ENCODE peak calls at places on chromosomes 7 and 10, in nine cellular contexts. U, O, G, J, T, N, C, W and M are unnamed samples. For H3K4me1 and H3K9me3, the result is how much of the 10 kb centered on the place peaks cover.

GRCh38 chr10:61941202-61941651 is 39.7 kb downstream of the ARID5B start:
- DNase-seq in U (no peak), O (no peak), G (no peak), J (no peak), T (no peak), N (no peak), C (no peak), W (no peak), M (no peak)

GRCh38 chr7:138875794-138876193 is 77.8 kb upstream of the ATP6V0A4 start:
- DNase-seq in U (no peak), O (no peak), G (no peak), J (no peak), T (no peak), N (no peak), C (no peak), W (no peak), M (no peak)

GRCh38 chr10:59561397-59562121 is 148.1 kb downstream of the SLC16A9 start:
- DNase-seq in U (no peak), O (no peak), G (no peak), J (no peak), T (no peak), N (no peak), C (no peak), W (no peak), M (no peak)

GRCh38 chr7:405489-406211 is 114.0 kb downstream of the PDGFA start:
- DNase-seq in U (peak), O (peak), G (no peak), J (peak), T (peak), N (no peak), C (peak), W (no peak), M (no peak)

GRCh38 chr10:129491123-129491734 is 24.2 kb downstream of the MGMT start:
- DNase-seq in U (peak), O (no peak), G (no peak), J (no peak), T (no peak), N (no peak), C (peak), W (no peak), M (no peak)

GRCh38 chr7:141700848-141701371 is 1.1 kb downstream of the DENND11 start:
- DNase-seq in U (peak), O (no peak), G (no peak), J (peak), T (no peak), N (no peak), C (no peak), W (no peak), M (no peak)

GRCh38 chr10:61110936-61111335 is 167.0 kb upstream of the RHOBTB1 start:
- DNase-seq in U (no peak), O (no peak), G (no peak), J (no peak), T (no peak), N (no peak), C (no peak), W (no peak), M (no peak)

GRCh38 chr7:50369408-50370026 is 65.0 kb downstream of the IKZF1 start:
- DNase-seq in U (peak), O (no peak), G (no peak), J (peak), T (no peak), N (peak), C (peak), W (no peak), M (no peak)

GRCh38 chr7:108973075-108973474 is 403.4 kb downstream of the DNAJB9 start:
- DNase-seq in U (peak), O (no peak), G (no peak), J (no peak), T (no peak), N (no peak), C (peak), W (no peak), M (no peak)

GRCh38 chr10:79424221-79425073 is 21.0 kb downstream of the ZCCHC24 start:
- DNase-seq in U (peak), O (peak), G (no peak), J (no peak), T (peak), N (no peak), C (no peak), W (peak), M (peak)

GRCh38 chr10:43981696-43982095 is 333.0 kb upstream of the ZNF32 start:
- DNase-seq in U (no peak), O (no peak), G (no peak), J (no peak), T (no peak), N (no peak), C (no peak), W (no peak), M (no peak)

GRCh38 chr7:128836729-128837348 is 6.6 kb downstream of the FLNC start:
- DNase-seq in U (no peak), O (peak), G (no peak), J (no peak), T (peak), N (no peak), C (no peak), W (no peak), M (peak)

GRCh38 chr10:82982110-82982608 is 1107.2 kb downstream of the NRG3 start:
- DNase-seq in U (no peak), O (no peak), G (no peak), J (no peak), T (no peak), N (no peak), C (no peak), W (no peak), M (no peak)

GRCh38 chr10:86335257-86335656 is 31.3 kb downstream of the GRID1 start:
- DNase-seq in U (no peak), O (no peak), G (no peak), J (no peak), T (no peak), N (no peak), C (no peak), W (no peak), M (no peak)

GRCh38 chr7:21028186-21028989 is 241.7 kb upstream of the SP8 start:
- DNase-seq in U (no peak), O (peak), G (peak), J (peak), T (peak), N (no peak), C (peak), W (no peak), M (peak)

GRCh38 chr7:108407674-108408073 is 48.6 kb downstream of the NRCAM start:
- DNase-seq in U (no peak), O (no peak), G (no peak), J (no peak), T (no peak), N (no peak), C (no peak), W (no peak), M (no peak)

GRCh38 chr7:74219416-74219815 is 9.6 kb downstream of the LAT2 start:
- DNase-seq in U (no peak), O (no peak), G (no peak), J (no peak), T (no peak), N (no peak), C (no peak), W (no peak), M (no peak)

GRCh38 chr10:108241166-108241565 is 1076.7 kb upstream of the SORCS1 start:
- DNase-seq in U (no peak), O (no peak), G (no peak), J (peak), T (no peak), N (no peak), C (peak), W (no peak), M (no peak)

GRCh38 chr7:46369933-46370654 is 449.0 kb upstream of the IGFBP3 start:
- DNase-seq in U (no peak), O (no peak), G (no peak), J (no peak), T (no peak), N (no peak), C (no peak), W (no peak), M (no peak)

GRCh38 chr7:83528925-83529423 is 120.0 kb downstream of the SEMA3E start:
- DNase-seq in U (no peak), O (no peak), G (no peak), J (no peak), T (no peak), N (no peak), C (no peak), W (no peak), M (no peak)

GRCh38 chr7:6536262-6536770 is 14.9 kb downstream of the GRID2IP start:
- DNase-seq in U (peak), O (no peak), G (no peak), J (peak), T (no peak), N (no peak), C (peak), W (no peak), M (no peak)

GRCh38 chr10:123651421-123652047 is 14.6 kb upstream of the GPR26 start:
- DNase-seq in U (no peak), O (no peak), G (no peak), J (peak), T (no peak), N (no peak), C (no peak), W (no peak), M (no peak)

GRCh38 chr10:18021725-18022480 is 70.2 kb downstream of the SLC39A12 start:
- DNase-seq in U (no peak), O (no peak), G (no peak), J (no peak), T (no peak), N (no peak), C (no peak), W (no peak), M (no peak)

GRCh38 chr7:106794276-106795136 is 70.6 kb upstream of the PIK3CG start:
- DNase-seq in U (no peak), O (no peak), G (no peak), J (no peak), T (no peak), N (no peak), C (no peak), W (no peak), M (no peak)

GRCh38 chr7:95395755-95396135 is 430 bp downstream of the PON3 start:
- DNase-seq in U (no peak), O (no peak), G (no peak), J (no peak), T (no peak), N (no peak), C (no peak), W (no peak), M (no peak)

DNA sequence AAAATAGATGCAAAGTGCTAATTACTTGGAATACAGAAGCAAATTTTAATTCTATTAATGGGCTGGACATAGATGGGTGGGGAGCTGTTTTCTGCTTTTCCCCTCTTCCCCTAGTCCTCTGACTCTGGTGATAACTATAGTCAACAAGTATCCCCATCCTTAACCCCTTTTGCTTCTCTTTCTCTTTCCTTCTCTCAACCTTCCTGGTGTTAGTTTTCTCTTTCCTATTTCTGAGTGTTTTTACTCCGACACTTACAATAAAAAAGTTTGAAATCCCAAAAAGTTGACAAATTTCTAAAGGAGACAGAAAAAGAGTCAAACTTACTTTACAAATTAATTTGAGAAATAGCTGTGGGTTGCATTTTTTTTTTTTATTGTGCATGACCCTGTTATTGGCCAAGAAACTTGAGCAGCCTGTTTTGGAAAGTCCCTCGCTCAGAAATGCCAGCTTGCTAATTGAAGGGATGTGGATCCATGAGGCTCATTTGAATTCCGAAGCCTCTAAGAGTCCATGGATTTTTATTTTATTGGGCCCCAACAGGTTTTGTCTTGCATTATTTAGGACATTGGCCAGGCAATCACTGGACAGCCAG is 2.4 kb downstream of the FAS start:
- DNase-seq in U (no peak), O (no peak), G (no peak), J (no peak), T (no peak), N (no peak), C (no peak), W (peak), M (no peak)
- H3K4me3 ChIP-seq in U (no peak), O (peak), G (peak), J (no peak), T (peak), N (no peak), C (peak), W (peak), M (peak)

GRCh38 chr7:41698114-41698513 is 4.8 kb downstream of the INHBA start:
- DNase-seq in U (no peak), O (no peak), G (no peak), J (no peak), T (no peak), N (no peak), C (no peak), W (no peak), M (no peak)

GRCh38 chr7:41700044-41700471 is 2.8 kb downstream of the INHBA start:
- DNase-seq in U (no peak), O (no peak), G (no peak), J (peak), T (no peak), N (no peak), C (peak), W (no peak), M (peak)

GRCh38 chr7:41698726-41699125 is 4.2 kb downstream of the INHBA start:
- DNase-seq in U (no peak), O (no peak), G (no peak), J (no peak), T (no peak), N (no peak), C (no peak), W (peak), M (no peak)

GRCh38 chr7:41701068-41701467 is 1.8 kb downstream of the INHBA start:
- DNase-seq in U (no peak), O (no peak), G (no peak), J (no peak), T (no peak), N (no peak), C (no peak), W (no peak), M (no peak)

GRCh38 chr7:41699532-41699931 is 3.4 kb downstream of the INHBA start:
- DNase-seq in U (peak), O (peak), G (no peak), J (peak), T (no peak), N (no peak), C (peak), W (no peak), M (peak)
- H3K4me1 ChIP-seq in U (half or more), O (under half), G (under half), J (under half), T (under half), N (under half), C (under half), W (under half), M (under half)

GRCh38 chr10:131096031-131096430 is 215.5 kb downstream of the TCERG1L start:
- DNase-seq in U (no peak), O (peak), G (no peak), J (no peak), T (peak), N (no peak), C (no peak), W (no peak), M (no peak)

GRCh38 chr10:131095109-131095580 is 216.4 kb downstream of the TCERG1L start:
- DNase-seq in U (no peak), O (peak), G (no peak), J (no peak), T (peak), N (no peak), C (no peak), W (peak), M (no peak)

GRCh38 chr10:131101011-131101410 is 210.5 kb downstream of the TCERG1L start:
- DNase-seq in U (no peak), O (peak), G (no peak), J (no peak), T (peak), N (no peak), C (no peak), W (no peak), M (no peak)

GRCh38 chr10:131099028-131099427 is 212.5 kb downstream of the TCERG1L start:
- DNase-seq in U (no peak), O (peak), G (no peak), J (no peak), T (peak), N (no peak), C (no peak), W (peak), M (no peak)

DNA sequence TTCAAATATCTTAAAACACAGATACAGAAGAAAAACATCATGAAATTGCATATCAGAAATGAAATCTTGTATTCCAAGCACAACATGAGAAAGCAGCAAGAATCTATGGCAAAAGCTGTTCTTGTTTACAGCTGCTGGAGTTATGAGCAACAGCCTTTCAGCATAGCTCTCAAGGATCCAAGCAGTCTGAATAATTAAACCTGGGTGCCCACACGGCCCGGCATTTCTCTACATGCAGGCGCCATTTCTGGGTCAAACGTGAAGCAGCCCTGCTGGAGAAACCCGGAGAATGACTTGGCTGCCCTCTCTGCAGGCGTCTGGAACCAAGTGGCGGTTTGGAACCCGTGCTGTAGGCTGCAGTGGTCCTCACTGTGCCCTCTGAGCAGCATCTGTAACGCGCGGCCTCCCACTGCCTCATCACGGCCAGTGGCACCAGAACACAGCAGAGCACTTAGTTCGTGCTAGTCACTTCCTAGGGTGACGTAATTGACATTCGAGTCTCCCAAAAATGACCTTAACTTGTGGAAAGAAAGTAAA is 213.0 kb downstream of the TCERG1L start:
- DNase-seq in U (no peak), O (peak), G (no peak), J (no peak), T (peak), N (no peak), C (no peak), W (no peak), M (no peak)
- H3K9me3 ChIP-seq in U (under half), O (under half), G (under half), J (under half), T (under half), N (under half), C (under half), W (under half), M (under half)

GRCh38 chr10:131946321-131946751 is 35.4 kb downstream of the BNIP3 start:
- DNase-seq in U (no peak), O (no peak), G (no peak), J (peak), T (no peak), N (no peak), C (no peak), W (no peak), M (no peak)
- H3K4me3 ChIP-seq in U (no peak), O (no peak), G (no peak), J (no peak), T (no peak), N (no peak), C (no peak), W (no peak), M (no peak)

GRCh38 chr7:148541891-148542504 is 48.6 kb upstream of the C7orf33 start:
- DNase-seq in U (no peak), O (no peak), G (no peak), J (no peak), T (no peak), N (no peak), C (no peak), W (no peak), M (no peak)

GRCh38 chr7:148540041-148540738 is 50.4 kb upstream of the C7orf33 start:
- DNase-seq in U (no peak), O (no peak), G (peak), J (peak), T (peak), N (no peak), C (peak), W (no peak), M (no peak)

GRCh38 chr7:148543302-148543701 is 47.3 kb upstream of the C7orf33 start:
- DNase-seq in U (no peak), O (no peak), G (no peak), J (no peak), T (no peak), N (no peak), C (no peak), W (no peak), M (no peak)

GRCh38 chr7:148535227-148535626 is 55.3 kb upstream of the C7orf33 start:
- DNase-seq in U (peak), O (no peak), G (no peak), J (no peak), T (no peak), N (no peak), C (no peak), W (no peak), M (no peak)

GRCh38 chr7:148537435-148537834 is 53.1 kb upstream of the C7orf33 start:
- DNase-seq in U (no peak), O (no peak), G (no peak), J (no peak), T (no peak), N (no peak), C (peak), W (no peak), M (no peak)
- H3K4me1 ChIP-seq in U (under half), O (under half), G (under half), J (under half), T (under half), N (under half), C (under half), W (under half), M (under half)

GRCh38 chr7:157684596-157685429 is 348.0 kb downstream of the DNAJB6 start:
- DNase-seq in U (no peak), O (no peak), G (no peak), J (peak), T (peak), N (no peak), C (peak), W (no peak), M (no peak)
- H3K9me3 ChIP-seq in U (under half), O (under half), G (under half), J (half or more), T (under half), N (under half), C (under half), W (under half), M (under half)

DNA sequence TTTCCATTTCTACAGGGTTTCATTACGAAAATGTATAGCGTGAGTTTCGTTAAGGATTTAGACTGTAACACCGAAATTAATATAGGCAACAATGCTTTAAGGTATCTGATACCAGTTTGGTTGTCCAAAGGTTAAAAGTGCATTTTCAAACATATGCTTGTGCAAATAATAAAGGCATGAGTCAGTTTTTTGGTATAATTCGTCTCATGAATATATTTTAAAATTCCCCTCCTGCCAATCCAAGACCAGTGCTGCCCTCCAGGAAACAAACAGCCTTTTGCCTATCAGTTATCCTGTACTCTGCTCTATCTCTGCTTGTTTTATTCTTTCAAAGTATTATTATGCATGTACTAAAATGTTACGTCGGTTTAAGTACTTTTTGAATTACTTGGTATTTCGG is 2.0 kb downstream of the LCOR start:
- DNase-seq in U (peak), O (no peak), G (no peak), J (no peak), T (no peak), N (no peak), C (no peak), W (no peak), M (no peak)
- H3K4me3 ChIP-seq in U (peak), O (peak), G (peak), J (peak), T (peak), N (peak), C (peak), W (peak), M (peak)

DNA sequence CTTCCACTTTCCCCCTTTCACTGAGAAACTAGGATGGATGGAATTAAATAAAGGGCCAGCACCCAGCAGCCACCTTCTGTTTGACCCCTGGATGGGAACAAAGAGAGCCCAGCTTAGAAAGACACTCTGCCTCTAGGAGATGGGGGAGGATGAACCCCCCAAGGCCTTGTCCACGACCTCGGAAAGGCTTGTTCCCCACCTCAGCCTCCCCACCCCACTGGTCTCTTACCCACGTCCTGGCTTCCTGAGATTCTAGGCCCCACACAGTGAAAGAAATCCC is 9.7 kb downstream of the ITPRIP start:
- DNase-seq in U (no peak), O (no peak), G (no peak), J (no peak), T (no peak), N (no peak), C (no peak), W (no peak), M (no peak)
- H3K4me1 ChIP-seq in U (half or more), O (half or more), G (under half), J (under half), T (half or more), N (half or more), C (half or more), W (under half), M (half or more)

DNA sequence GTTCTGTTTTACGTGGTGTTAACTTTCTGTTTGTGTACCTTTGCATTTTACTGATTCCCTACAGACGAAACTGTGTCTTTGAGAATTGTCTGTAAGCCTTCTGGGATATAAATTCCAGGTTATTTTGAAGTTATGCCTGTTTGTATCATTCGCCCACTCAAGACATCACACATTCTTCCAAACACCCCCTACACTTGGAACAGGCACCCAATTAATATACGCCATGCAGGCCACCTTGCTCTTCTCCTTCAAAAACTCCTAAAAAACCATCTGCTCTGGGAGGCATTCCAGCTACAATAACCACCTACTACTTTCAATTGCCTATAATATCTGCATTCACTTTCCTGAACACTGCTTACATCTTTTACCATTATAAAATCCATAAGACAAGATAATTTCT is 453.3 kb downstream of the DGKB start:
- DNase-seq in U (no peak), O (no peak), G (no peak), J (no peak), T (no peak), N (no peak), C (no peak), W (no peak), M (no peak)
- H3K9me3 ChIP-seq in U (under half), O (under half), G (under half), J (under half), T (under half), N (under half), C (under half), W (under half), M (under half)